ENCODE peak calls at places on chromosome 6, in nine cellular contexts. One of them, this sample, is unnamed.

GRCh38 chr6:67047996-67048395 is 1341.0 kb upstream of the EYS start:
- DNase-seq in brain microvascular endothelial cell: no peak
- DNase-seq in activated CD4-positive, alpha-beta T cell treated with anti-CD3 and anti-CD28 coated beads, Interleukin-2, amount 50 U/mL, for 48 hours: no peak
- DNase-seq in germinal center: no peak
- DNase-seq in posterior vena cava: no peak
- DNase-seq in heart left ventricle: no peak
- DNase-seq in esophagus squamous epithelium: no peak
- DNase-seq in tibial nerve: no peak
- DNase-seq in GM10248: no peak
- DNase-seq in this sample: no peak

GRCh38 chr6:36612101-36612625 is 18.0 kb downstream of the SRSF3 start:
- DNase-seq in brain microvascular endothelial cell: no peak
- DNase-seq in activated CD4-positive, alpha-beta T cell treated with anti-CD3 and anti-CD28 coated beads, Interleukin-2, amount 50 U/mL, for 48 hours: no peak
- DNase-seq in germinal center: no peak
- DNase-seq in posterior vena cava: no peak
- DNase-seq in heart left ventricle: no peak
- DNase-seq in esophagus squamous epithelium: no peak
- DNase-seq in tibial nerve: no peak
- DNase-seq in GM10248: no peak
- DNase-seq in this sample: no peak

GRCh38 chr6:43368517-43369160 is 808 bp downstream of the ZNF318 start:
- DNase-seq in brain microvascular endothelial cell: peak; percentile 22
- DNase-seq in activated CD4-positive, alpha-beta T cell treated with anti-CD3 and anti-CD28 coated beads, Interleukin-2, amount 50 U/mL, for 48 hours: peak; percentile 26
- DNase-seq in germinal center: peak; percentile 20
- DNase-seq in posterior vena cava: peak; percentile 81
- DNase-seq in heart left ventricle: peak; percentile 57
- DNase-seq in esophagus squamous epithelium: no peak
- DNase-seq in tibial nerve: no peak
- DNase-seq in GM10248: peak; percentile 23
- DNase-seq in this sample: peak; percentile 13

GRCh38 chr6:169752074-169752623 is 727 bp downstream of the ERMARD start:
- DNase-seq in brain microvascular endothelial cell: no peak
- DNase-seq in activated CD4-positive, alpha-beta T cell treated with anti-CD3 and anti-CD28 coated beads, Interleukin-2, amount 50 U/mL, for 48 hours: peak; percentile 20
- DNase-seq in germinal center: no peak
- DNase-seq in posterior vena cava: no peak
- DNase-seq in heart left ventricle: no peak
- DNase-seq in esophagus squamous epithelium: no peak
- DNase-seq in tibial nerve: no peak
- DNase-seq in GM10248: no peak
- DNase-seq in this sample: no peak

GRCh38 chr6:97524846-97525245 is 241.8 kb upstream of the MMS22L start:
- DNase-seq in brain microvascular endothelial cell: no peak
- DNase-seq in activated CD4-positive, alpha-beta T cell treated with anti-CD3 and anti-CD28 coated beads, Interleukin-2, amount 50 U/mL, for 48 hours: no peak
- DNase-seq in germinal center: no peak
- DNase-seq in posterior vena cava: no peak
- DNase-seq in heart left ventricle: no peak
- DNase-seq in esophagus squamous epithelium: no peak
- DNase-seq in tibial nerve: no peak
- DNase-seq in GM10248: no peak
- DNase-seq in this sample: no peak

GRCh38 chr6:16335176-16335575 is 96.8 kb downstream of the GMPR start:
- DNase-seq in brain microvascular endothelial cell: no peak
- DNase-seq in activated CD4-positive, alpha-beta T cell treated with anti-CD3 and anti-CD28 coated beads, Interleukin-2, amount 50 U/mL, for 48 hours: no peak
- DNase-seq in germinal center: no peak
- DNase-seq in posterior vena cava: no peak
- DNase-seq in heart left ventricle: no peak
- DNase-seq in esophagus squamous epithelium: no peak
- DNase-seq in tibial nerve: no peak
- DNase-seq in GM10248: no peak
- DNase-seq in this sample: no peak

GRCh38 chr6:72461144-72461543 is 160.7 kb upstream of the KCNQ5 start:
- DNase-seq in brain microvascular endothelial cell: peak; percentile 23
- DNase-seq in activated CD4-positive, alpha-beta T cell treated with anti-CD3 and anti-CD28 coated beads, Interleukin-2, amount 50 U/mL, for 48 hours: no peak
- DNase-seq in germinal center: no peak
- DNase-seq in posterior vena cava: no peak
- DNase-seq in heart left ventricle: no peak
- DNase-seq in esophagus squamous epithelium: no peak
- DNase-seq in tibial nerve: no peak
- DNase-seq in GM10248: no peak
- DNase-seq in this sample: no peak

GRCh38 chr6:7730852-7731251 is 5.0 kb downstream of the BMP6 start:
- DNase-seq in brain microvascular endothelial cell: peak; percentile 88
- DNase-seq in activated CD4-positive, alpha-beta T cell treated with anti-CD3 and anti-CD28 coated beads, Interleukin-2, amount 50 U/mL, for 48 hours: no peak
- DNase-seq in germinal center: no peak
- DNase-seq in posterior vena cava: no peak
- DNase-seq in heart left ventricle: no peak
- DNase-seq in esophagus squamous epithelium: no peak
- DNase-seq in tibial nerve: no peak
- DNase-seq in GM10248: no peak
- DNase-seq in this sample: no peak

GRCh38 chr6:157898169-157898568 is 75.1 kb downstream of the SNX9 start:
- DNase-seq in brain microvascular endothelial cell: no peak
- DNase-seq in activated CD4-positive, alpha-beta T cell treated with anti-CD3 and anti-CD28 coated beads, Interleukin-2, amount 50 U/mL, for 48 hours: no peak
- DNase-seq in germinal center: no peak
- DNase-seq in posterior vena cava: no peak
- DNase-seq in heart left ventricle: no peak
- DNase-seq in esophagus squamous epithelium: no peak
- DNase-seq in tibial nerve: no peak
- DNase-seq in GM10248: no peak
- DNase-seq in this sample: no peak

GRCh38 chr6:40569162-40569920 is 17.8 kb downstream of the LRFN2 start:
- DNase-seq in brain microvascular endothelial cell: no peak
- DNase-seq in activated CD4-positive, alpha-beta T cell treated with anti-CD3 and anti-CD28 coated beads, Interleukin-2, amount 50 U/mL, for 48 hours: no peak
- DNase-seq in germinal center: no peak
- DNase-seq in posterior vena cava: no peak
- DNase-seq in heart left ventricle: no peak
- DNase-seq in esophagus squamous epithelium: no peak
- DNase-seq in tibial nerve: no peak
- DNase-seq in GM10248: no peak
- DNase-seq in this sample: no peak